ENCODE peak calls at places on chromosome 2, in four cellular contexts. S, J, Y and H are unnamed samples.

GRCh38 chr2:229714080-229714735 is at the start of gene DNER:
- DNase-seq in Y (peak; percentile 29), J (peak; percentile 28), S (peak; percentile 11), H (peak; percentile 69)

GRCh38 chr2:144032566-144032965 is 487.4 kb downstream of the ZEB2 start:
- DNase-seq in J (no peak), S (no peak), Y (no peak), H (no peak)

GRCh38 chr2:231280861-231281260 is 82.4 kb downstream of the ARMC9 start:
- DNase-seq in S (no peak), J (no peak), Y (no peak), H (no peak)

GRCh38 chr2:8551622-8552074 is 130.2 kb upstream of the ID2 start:
- DNase-seq in Y (peak; percentile 8), J (no peak), S (peak; percentile 78), H (no peak)

GRCh38 chr2:75833386-75833785 is 122.7 kb upstream of the GCFC2 start:
- DNase-seq in J (no peak), S (no peak), Y (no peak), H (no peak)

GRCh38 chr2:57510704-57511103 is 535.9 kb upstream of the VRK2 start:
- DNase-seq in S (no peak), J (no peak), Y (no peak), H (no peak)

GRCh38 chr2:121095257-121096080 is 189.5 kb downstream of the TFCP2L1 start:
- DNase-seq in S (no peak), J (no peak), Y (peak; percentile 80), H (peak; percentile 75)

GRCh38 chr2:50385361-50385760 is 646.6 kb downstream of the NRXN1 start:
- DNase-seq in S (no peak), Y (no peak), J (no peak), H (no peak)

GRCh38 chr2:205284323-205284722 is 398.0 kb upstream of the NRP2 start:
- DNase-seq in Y (no peak), S (no peak), J (no peak), H (no peak)

GRCh38 chr2:158459161-158460003 is 2.6 kb downstream of the PKP4 start:
- DNase-seq in S (no peak), Y (no peak), J (no peak), H (no peak)

GRCh38 chr2:15243762-15244161 is 317.4 kb downstream of the NBAS start:
- DNase-seq in S (no peak), J (no peak), Y (no peak), H (no peak)

GRCh38 chr2:170850251-170850650 is 33.6 kb downstream of the GAD1 start:
- DNase-seq in S (no peak), J (no peak), Y (no peak), H (no peak)

GRCh38 chr2:15666776-15667578 is 75.3 kb downstream of the DDX1 start:
- DNase-seq in Y (no peak), J (no peak), S (no peak), H (no peak)

GRCh38 chr2:134905168-134905567 is 13.5 kb upstream of the CCNT2 start:
- DNase-seq in Y (no peak), S (no peak), J (no peak), H (no peak)

GRCh38 chr2:150376627-150377335 is 110.7 kb downstream of the RND3 start:
- DNase-seq in Y (no peak), J (no peak), S (no peak), H (no peak)

GRCh38 chr2:176187306-176188217 is 906 bp upstream of the HOXD1 start:
- DNase-seq in Y (no peak), J (no peak), S (no peak), H (no peak)

GRCh38 chr2:183172220-183172887 is 48.1 kb downstream of the NUP35 start:
- DNase-seq in S (no peak), Y (no peak), J (no peak), H (no peak)

GRCh38 chr2:177328056-177328455 is 63.5 kb upstream of the NFE2L2 start:
- DNase-seq in J (no peak), Y (no peak), S (no peak), H (peak; percentile 13)

GRCh38 chr2:131130298-131130596 is 25.1 kb downstream of the PLEKHB2 start:
- DNase-seq in J (no peak), S (no peak), Y (no peak), H (no peak)

GRCh38 chr2:205169453-205169852 is 512.8 kb upstream of the NRP2 start:
- DNase-seq in Y (no peak), S (no peak), J (no peak), H (no peak)

GRCh38 chr2:64939332-64939917 is 49.8 kb upstream of the SLC1A4 start:
- DNase-seq in J (no peak), Y (no peak), S (peak; percentile 62), H (no peak)

GRCh38 chr2:224650815-224651439 is 65.2 kb downstream of the CCDC195 start:
- DNase-seq in Y (no peak), S (peak; percentile 85), J (no peak), H (peak; percentile 37)

GRCh38 chr2:112947374-112947773 is 30.4 kb upstream of the IL36G start:
- DNase-seq in J (no peak), S (peak; percentile 16), Y (no peak), H (no peak)

DNA sequence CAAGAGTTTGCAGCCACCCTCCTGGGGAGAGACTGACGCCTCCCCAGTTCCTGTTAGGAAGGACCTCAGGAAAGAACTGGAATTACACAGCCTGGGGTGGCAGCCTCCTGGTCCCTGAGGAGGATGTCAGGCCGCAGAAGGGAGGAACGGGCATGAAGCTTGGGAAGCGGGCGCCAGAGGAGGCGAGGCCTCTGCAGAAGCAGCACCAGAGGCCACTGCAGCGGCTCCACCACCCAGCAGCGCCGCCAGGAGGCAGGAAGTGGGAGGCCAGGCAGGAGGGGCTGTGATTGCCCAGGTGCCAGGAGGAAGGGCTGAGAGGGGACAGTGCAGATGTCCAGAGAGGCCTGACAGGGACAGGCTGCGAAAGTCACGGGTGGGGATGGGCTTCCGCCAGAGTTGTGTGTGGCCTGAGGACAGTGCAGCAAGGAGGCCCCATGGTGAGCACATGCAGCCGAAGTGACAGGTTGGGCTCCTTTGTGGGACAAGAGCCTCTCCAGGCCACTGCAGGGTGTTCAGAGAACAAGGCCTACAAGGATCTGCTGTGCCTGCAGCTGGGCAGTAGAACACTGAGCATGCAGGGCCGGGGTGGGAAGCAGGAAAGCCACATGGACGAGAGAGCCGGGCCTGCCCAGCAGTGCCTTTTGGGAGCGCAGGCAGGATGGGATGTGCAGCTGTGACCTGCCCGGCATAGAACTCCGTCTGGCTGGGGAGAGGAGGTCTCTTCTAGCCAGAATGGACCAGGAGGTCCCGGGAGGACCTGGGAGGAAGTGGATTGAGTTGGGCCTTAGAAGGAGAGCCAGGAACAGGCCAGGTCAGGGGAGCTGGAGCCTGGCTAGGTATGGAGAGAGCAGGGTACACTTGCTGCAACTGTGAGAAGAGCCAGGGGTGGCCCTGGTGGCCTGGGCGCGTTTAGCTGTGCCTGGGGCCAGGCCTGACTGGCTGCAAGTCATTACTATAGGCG is 39.1 kb upstream of the ALPP start:
- DNase-seq in J (no peak), S (no peak), Y (no peak), H (no peak)
- TF ChIP-seq CTCF in J (no peak), S (no peak), Y (no peak), H (no peak)

GRCh38 chr2:26840937-26841610 is 6.9 kb upstream of the DPYSL5 start:
- DNase-seq in J (no peak), S (peak; percentile 22), Y (no peak), H (no peak)

GRCh38 chr2:26843041-26843440 is 4.9 kb upstream of the DPYSL5 start:
- DNase-seq in J (no peak), S (no peak), Y (no peak), H (no peak)

DNA sequence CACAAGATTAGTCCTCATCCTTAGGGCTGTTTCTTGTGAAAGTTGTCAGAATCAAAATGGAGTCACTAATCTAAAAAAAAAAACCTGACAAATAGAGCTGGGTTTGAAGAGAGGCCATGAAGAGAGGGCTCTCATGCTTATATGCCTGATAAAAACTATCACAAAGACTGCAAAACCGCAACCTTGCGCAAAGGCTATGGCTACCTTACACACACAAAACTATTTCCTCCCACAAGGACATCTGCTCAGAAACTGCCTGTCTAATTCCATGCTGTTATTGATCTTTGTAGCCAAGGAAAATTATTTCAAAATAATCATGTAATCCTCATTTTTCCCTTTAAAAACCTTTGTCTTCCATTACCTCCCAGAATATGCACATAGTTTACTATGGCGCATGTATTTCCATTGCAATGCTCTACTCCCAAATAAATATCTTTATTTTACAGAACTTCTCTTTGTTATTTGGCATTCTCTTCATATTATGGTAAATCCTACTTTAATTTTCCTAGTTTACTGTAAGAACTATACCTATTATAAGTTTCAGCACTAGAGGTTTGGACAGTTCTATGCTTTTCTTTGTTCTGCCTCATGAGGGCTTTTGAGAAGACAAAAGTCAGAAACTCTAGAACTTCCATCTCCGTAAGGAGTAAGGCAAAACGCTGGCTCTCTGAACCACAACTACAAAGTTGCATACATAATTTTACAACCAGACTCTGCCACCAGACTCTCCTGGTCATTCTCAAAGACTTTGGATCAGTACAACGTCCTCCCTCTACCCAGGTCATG is 9.6 kb upstream of the DPYSL5 start:
- DNase-seq in J (no peak), Y (no peak), S (no peak), H (no peak)
- TF ChIP-seq CTCF in J (no peak), Y (no peak), S (no peak), H (no peak)

GRCh38 chr2:211860224-211860623 is 678.4 kb downstream of the ERBB4 start:
- DNase-seq in Y (no peak), J (no peak), S (no peak), H (no peak)

DNA sequence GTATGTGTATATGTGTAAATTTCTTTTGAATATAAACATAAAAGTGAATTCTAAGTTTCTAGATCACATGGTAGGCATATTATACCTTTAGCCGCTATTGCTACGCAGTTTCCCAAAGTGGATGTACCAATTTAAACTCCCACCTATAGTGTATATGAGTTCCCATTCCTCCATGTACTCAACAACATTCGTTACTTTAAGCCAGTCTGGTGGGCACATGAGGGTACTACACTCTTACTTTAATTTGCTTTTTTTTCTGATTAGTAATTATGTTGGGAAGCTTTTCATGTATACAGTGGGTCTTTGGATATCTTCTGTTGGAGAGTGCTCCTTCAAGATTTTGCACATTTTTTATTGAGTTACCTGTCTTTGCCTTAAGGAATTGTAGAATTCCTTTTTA is 683.8 kb downstream of the ERBB4 start:
- DNase-seq in S (no peak), Y (no peak), J (no peak), H (no peak)
- TF ChIP-seq CTCF in S (no peak), Y (no peak), J (no peak), H (no peak)

DNA sequence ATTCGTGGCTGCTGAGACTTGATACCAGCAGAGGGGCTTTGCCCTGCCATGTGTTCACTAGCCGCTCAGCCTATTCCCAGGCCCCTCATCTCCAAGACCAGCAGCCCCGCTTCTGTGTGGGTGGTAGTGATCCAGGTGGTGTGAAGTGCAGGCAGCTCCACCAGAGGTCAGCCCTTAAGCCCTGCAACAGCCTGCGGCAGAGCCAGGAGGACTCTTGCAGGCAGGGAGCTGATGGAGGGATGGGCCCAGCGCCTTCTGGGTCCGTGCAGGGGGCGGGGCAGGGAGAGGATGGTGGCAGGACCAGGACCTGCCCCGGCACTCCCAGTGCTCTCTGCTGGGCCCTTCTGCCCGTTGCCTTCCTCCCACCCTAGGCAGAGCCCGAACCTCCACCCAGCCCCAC is 162.0 kb downstream of the SH3BP4 start:
- DNase-seq in J (no peak), S (no peak), Y (no peak), H (no peak)
- TF ChIP-seq CTCF in J (no peak), S (no peak), Y (no peak), H (no peak)